ENCODE peak calls at places on chromosome 16, in six cellular contexts. One of them, this sample, is unnamed.

GRCh38 chr16:50059111-50059510 is 6.7 kb upstream of the HEATR3 start:
- DNase-seq in tibial nerve: no peak
- DNase-seq in COR-L47: no peak
- DNase-seq in hippocampal formation: no peak
- DNase-seq in ACHN: no peak
- DNase-seq in choroid plexus epithelial cell: no peak
- DNase-seq in this sample: no peak

GRCh38 chr16:89764711-89765201 is 43.4 kb downstream of the ZNF276 start:
- DNase-seq in tibial nerve: peak; percentile 49
- DNase-seq in COR-L47: no peak
- DNase-seq in hippocampal formation: no peak
- DNase-seq in ACHN: no peak
- DNase-seq in choroid plexus epithelial cell: peak; percentile 73
- DNase-seq in this sample: peak; percentile 65

GRCh38 chr16:10782628-10783027 is 36.0 kb downstream of the TVP23A start:
- DNase-seq in tibial nerve: no peak
- DNase-seq in COR-L47: no peak
- DNase-seq in hippocampal formation: no peak
- DNase-seq in ACHN: no peak
- DNase-seq in choroid plexus epithelial cell: no peak
- DNase-seq in this sample: no peak

GRCh38 chr16:868846-869822 is 68.6 kb upstream of the GNG13 start:
- DNase-seq in tibial nerve: no peak
- DNase-seq in COR-L47: no peak
- DNase-seq in hippocampal formation: no peak
- DNase-seq in ACHN: no peak
- DNase-seq in choroid plexus epithelial cell: no peak
- DNase-seq in this sample: no peak

GRCh38 chr16:70271696-70272095 is 17.6 kb downstream of the AARS1 start:
- DNase-seq in tibial nerve: no peak
- DNase-seq in COR-L47: no peak
- DNase-seq in hippocampal formation: no peak
- DNase-seq in ACHN: no peak
- DNase-seq in choroid plexus epithelial cell: no peak
- DNase-seq in this sample: no peak

GRCh38 chr16:14510939-14511797 is 118.9 kb downstream of the PARN start:
- DNase-seq in tibial nerve: no peak
- DNase-seq in COR-L47: no peak
- DNase-seq in hippocampal formation: no peak
- DNase-seq in ACHN: peak; percentile 40
- DNase-seq in choroid plexus epithelial cell: peak; percentile 66
- DNase-seq in this sample: peak; percentile 88

GRCh38 chr16:17511340-17511739 is 40.6 kb upstream of the XYLT1 start:
- DNase-seq in tibial nerve: peak; percentile 14
- DNase-seq in COR-L47: no peak
- DNase-seq in hippocampal formation: no peak
- DNase-seq in ACHN: no peak
- DNase-seq in choroid plexus epithelial cell: no peak
- DNase-seq in this sample: no peak

GRCh38 chr16:23668873-23669272 is 9.8 kb upstream of the PLK1 start:
- DNase-seq in tibial nerve: no peak
- DNase-seq in COR-L47: no peak
- DNase-seq in hippocampal formation: no peak
- DNase-seq in ACHN: no peak
- DNase-seq in choroid plexus epithelial cell: no peak
- DNase-seq in this sample: no peak

GRCh38 chr16:919658-920631 is 50.8 kb downstream of the LMF1 start:
- DNase-seq in tibial nerve: no peak
- DNase-seq in COR-L47: no peak
- DNase-seq in hippocampal formation: no peak
- DNase-seq in ACHN: no peak
- DNase-seq in choroid plexus epithelial cell: peak; percentile 75
- DNase-seq in this sample: peak; percentile 69

GRCh38 chr16:734208-734980 is 6.4 kb downstream of the CIAO3 start:
- DNase-seq in tibial nerve: no peak
- DNase-seq in COR-L47: no peak
- DNase-seq in hippocampal formation: no peak
- DNase-seq in ACHN: no peak
- DNase-seq in choroid plexus epithelial cell: no peak
- DNase-seq in this sample: no peak

GRCh38 chr16:1093284-1094123 is 2.5 kb downstream of the C1QTNF8 start:
- DNase-seq in tibial nerve: no peak
- DNase-seq in COR-L47: no peak
- DNase-seq in hippocampal formation: no peak
- DNase-seq in ACHN: no peak
- DNase-seq in choroid plexus epithelial cell: no peak
- DNase-seq in this sample: no peak

GRCh38 chr16:89822188-89823086 is 5.8 kb upstream of the SPIRE2 start:
- DNase-seq in tibial nerve: no peak
- DNase-seq in COR-L47: peak; percentile 25
- DNase-seq in hippocampal formation: no peak
- DNase-seq in ACHN: no peak
- DNase-seq in choroid plexus epithelial cell: peak; percentile 33
- DNase-seq in this sample: peak; percentile 30

GRCh38 chr16:3576211-3576610 is 992 bp downstream of the NLRC3 start:
- DNase-seq in tibial nerve: no peak
- DNase-seq in COR-L47: no peak
- DNase-seq in hippocampal formation: no peak
- DNase-seq in ACHN: no peak
- DNase-seq in choroid plexus epithelial cell: no peak
- DNase-seq in this sample: no peak

GRCh38 chr16:27426423-27427408 is 24.7 kb downstream of the IL21R start:
- DNase-seq in tibial nerve: peak; percentile 18
- DNase-seq in COR-L47: no peak
- DNase-seq in hippocampal formation: no peak
- DNase-seq in ACHN: peak; percentile 97
- DNase-seq in choroid plexus epithelial cell: peak; percentile 97
- DNase-seq in this sample: peak; percentile 96

GRCh38 chr16:2142942-2143868 is 5.2 kb upstream of the RAB26 start:
- DNase-seq in tibial nerve: no peak
- DNase-seq in COR-L47: no peak
- DNase-seq in hippocampal formation: peak; percentile 39
- DNase-seq in ACHN: no peak
- DNase-seq in choroid plexus epithelial cell: no peak
- DNase-seq in this sample: no peak

GRCh38 chr16:23330161-23330560 is 28.1 kb downstream of the SCNN1B start:
- DNase-seq in tibial nerve: no peak
- DNase-seq in COR-L47: no peak
- DNase-seq in hippocampal formation: no peak
- DNase-seq in ACHN: no peak
- DNase-seq in choroid plexus epithelial cell: no peak
- DNase-seq in this sample: no peak

This sample was measured in iris pigment epithelial cell.